ENCODE peak calls at places on chromosomes 5 and 9, in six cellular contexts. E is endothelial cell of umbilical vein, I is A549, O is K562, Y is HepG2, R is GM12878. G is an unnamed sample.

GRCh38 chr9:9177081-9177480 is 1377.5 kb upstream of the DMAC1 start:
- DNase-seq in E (no peak), I (no peak), O (no peak), Y (no peak), R (no peak), G (no peak)

GRCh38 chr5:14669415-14669814 is 4.9 kb downstream of the OTULIN start:
- DNase-seq in E (no peak), I (no peak), O (no peak), Y (no peak), R (no peak), G (no peak)

GRCh38 chr5:103345461-103345860 is 86.9 kb downstream of the MACIR start:
- DNase-seq in E (no peak), I (no peak), O (no peak), Y (no peak), R (peak), G (no peak)

GRCh38 chr9:130287736-130288135 is 22.2 kb downstream of the HMCN2 start:
- DNase-seq in E (no peak), I (no peak), O (no peak), Y (no peak), R (no peak), G (no peak)

GRCh38 chr5:41071975-41072374 is 833 bp upstream of the MROH2B start:
- DNase-seq in E (no peak), I (no peak), O (no peak), Y (no peak), R (no peak), G (no peak)

GRCh38 chr9:35842795-35843194 is 13.8 kb downstream of the TMEM8B start:
- DNase-seq in E (no peak), I (no peak), O (no peak), Y (no peak), R (peak), G (no peak)

GRCh38 chr5:145824040-145824439 is 11.1 kb downstream of the PRELID2 start:
- DNase-seq in E (no peak), I (no peak), O (no peak), Y (no peak), R (no peak), G (no peak)

GRCh38 chr5:963673-964531 is 44.7 kb upstream of the NKD2 start:
- DNase-seq in E (no peak), I (no peak), O (peak), Y (no peak), R (no peak), G (peak)

GRCh38 chr5:115586525-115587146 is 15.6 kb downstream of the TICAM2 start:
- DNase-seq in E (peak), I (peak), O (peak), Y (peak), R (no peak), G (peak)

GRCh38 chr9:82882133-82882532 is 180.8 kb downstream of the RASEF start:
- DNase-seq in E (peak), I (no peak), O (no peak), Y (no peak), R (no peak), G (no peak)

GRCh38 chr5:74116266-74116665 is 490.3 kb downstream of the ARHGEF28 start:
- DNase-seq in E (no peak), I (no peak), O (no peak), Y (no peak), R (no peak), G (no peak)

GRCh38 chr9:128022886-128023285 is 42.1 kb upstream of the EEIG1 start:
- DNase-seq in E (peak), I (no peak), O (no peak), Y (no peak), R (no peak), G (no peak)

GRCh38 chr5:151164687-151165392 is 7.3 kb upstream of the ANXA6 start:
- DNase-seq in E (peak), I (peak), O (peak), Y (peak), R (peak), G (peak)

GRCh38 chr9:69573666-69574456 is 98.3 kb downstream of the APBA1 start:
- DNase-seq in E (peak), I (no peak), O (no peak), Y (no peak), R (no peak), G (no peak)

GRCh38 chr9:27393054-27393846 is 96.3 kb upstream of the EQTN start:
- DNase-seq in E (no peak), I (no peak), O (no peak), Y (no peak), R (no peak), G (no peak)

GRCh38 chr5:63127054-63127453 is 548.4 kb downstream of the LRRC70 start:
- DNase-seq in E (no peak), I (no peak), O (no peak), Y (no peak), R (no peak), G (no peak)

GRCh38 chr5:79301046-79301712 is 65.2 kb downstream of the JMY start:
- DNase-seq in E (no peak), I (no peak), O (no peak), Y (peak), R (no peak), G (no peak)

GRCh38 chr5:98635631-98636030 is 137.8 kb upstream of the RGMB start:
- DNase-seq in E (peak), I (no peak), O (no peak), Y (no peak), R (no peak), G (no peak)

DNA sequence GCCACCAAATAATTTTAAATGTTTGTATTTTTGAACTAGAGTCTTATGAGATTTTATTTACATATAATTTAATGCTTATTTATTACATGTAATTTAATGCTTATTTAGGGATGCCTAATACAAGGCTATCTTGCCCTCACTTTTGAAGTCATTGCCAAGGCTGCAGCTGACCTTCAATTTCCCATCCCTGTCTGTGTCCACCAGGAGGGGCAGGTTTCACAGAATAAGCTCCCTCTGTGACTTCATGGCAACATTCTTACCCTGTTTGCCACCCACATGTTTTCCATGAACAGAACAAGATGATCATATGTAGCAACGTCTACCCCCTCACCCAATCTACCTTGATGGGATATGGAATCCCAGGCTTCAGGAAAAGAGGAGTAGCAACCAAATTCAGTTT is 27.0 kb downstream of the C5 start:
- DNase-seq in E (no peak), I (peak), O (no peak), Y (peak), R (no peak), G (peak)
- TF ChIP-seq CTCF in E (no peak), I (peak), O (peak), Y (peak), R (no peak), G (no peak)

DNA sequence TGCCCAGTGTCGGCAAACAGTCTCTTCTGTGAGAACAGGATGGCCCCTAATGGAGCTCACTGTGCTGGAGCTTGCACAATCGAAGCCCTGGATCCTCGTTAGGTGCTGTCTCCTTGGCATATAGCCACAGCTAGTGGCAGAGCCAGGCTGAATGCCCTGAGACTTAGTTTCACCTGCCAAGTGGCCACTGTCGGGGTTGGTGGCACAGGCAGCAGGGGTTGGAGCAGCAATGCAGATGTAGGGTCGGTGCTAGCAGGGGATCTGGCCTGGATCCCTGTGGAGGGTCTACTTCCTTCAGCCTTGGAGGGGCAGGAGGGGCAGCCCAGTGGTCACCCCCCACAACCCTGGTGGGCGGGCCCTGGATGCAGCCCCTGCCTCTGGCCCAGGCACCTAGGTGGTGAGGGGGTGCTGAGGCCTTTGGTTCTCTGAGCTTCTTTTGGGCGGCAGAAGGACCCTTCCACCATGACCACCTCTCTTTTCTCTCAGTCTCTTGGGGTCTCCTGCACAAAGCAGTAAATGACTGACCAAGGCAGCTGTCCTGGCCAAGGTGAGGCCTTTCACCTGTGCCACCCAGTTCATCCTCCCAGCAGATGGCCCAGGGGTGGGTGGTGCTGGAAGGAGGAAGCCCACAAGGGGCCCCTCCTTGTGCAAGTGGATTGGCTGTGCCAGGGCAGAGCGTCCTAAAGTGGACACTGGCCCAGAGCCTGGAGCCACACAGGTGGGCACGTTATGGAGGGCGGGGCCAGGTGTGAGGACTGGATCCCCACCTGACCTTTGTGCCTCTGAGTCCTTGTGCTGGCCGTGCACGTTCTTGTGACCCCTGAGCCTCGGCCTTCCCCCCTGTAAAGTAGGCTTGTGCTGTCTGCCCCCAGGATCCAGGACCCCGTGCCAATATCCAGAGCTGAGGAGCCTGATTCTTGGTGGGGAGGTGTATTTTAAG is 44.8 kb downstream of the PHF2 start:
- DNase-seq in E (no peak), I (no peak), O (no peak), Y (no peak), R (no peak), G (no peak)
- TF ChIP-seq MYC in E (no peak), I (no peak), O (no peak), Y (no peak), R (no peak), G (no peak)

DNA sequence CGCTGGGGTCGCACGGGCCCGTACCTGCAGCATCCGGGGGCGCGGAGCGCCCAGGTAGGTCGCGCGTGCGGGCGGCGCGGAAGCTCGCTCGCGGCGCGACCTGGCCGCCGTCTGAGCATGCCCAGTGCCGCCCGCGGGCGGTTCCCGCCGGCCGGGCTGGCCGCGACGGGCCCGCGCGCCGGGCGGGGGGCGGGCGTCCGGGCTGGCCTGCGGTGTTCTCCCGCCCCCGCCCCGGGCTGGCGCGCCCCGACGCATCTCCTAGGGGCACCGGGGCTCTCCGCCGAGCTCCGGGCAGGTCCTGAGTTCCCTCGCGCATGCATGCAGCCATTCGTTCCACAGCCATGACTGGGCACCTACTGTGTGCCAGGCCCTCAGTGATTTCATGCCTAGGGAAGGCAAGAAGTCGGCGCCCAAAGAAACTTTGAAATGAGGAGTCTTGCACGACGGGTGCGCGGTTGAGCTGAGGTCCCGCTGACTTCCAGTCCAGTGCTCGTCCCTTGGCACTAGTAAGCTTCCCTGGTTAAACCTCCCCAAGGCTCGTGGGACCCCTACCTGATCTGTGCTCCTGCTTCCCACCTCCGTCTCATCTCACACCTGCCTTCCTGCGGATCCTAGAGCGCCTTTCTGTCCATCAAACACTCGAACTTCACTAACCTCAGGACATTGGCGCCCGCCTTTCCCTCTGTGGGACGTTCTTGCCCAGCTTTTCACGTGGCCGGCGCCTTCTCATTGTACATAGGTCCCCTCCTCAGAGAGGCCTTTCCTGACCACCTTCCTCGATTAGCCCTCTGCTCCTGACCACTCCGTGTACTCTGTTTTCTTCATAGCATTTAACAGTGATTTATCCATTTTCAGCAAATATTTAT is at the start of gene PTPN3:
- DNase-seq in E (no peak), I (peak), O (no peak), Y (no peak), R (no peak), G (no peak)
- TF ChIP-seq POLR2A in E (no peak), I (peak), O (no peak), Y (no peak), R (no peak), G (no peak)

DNA sequence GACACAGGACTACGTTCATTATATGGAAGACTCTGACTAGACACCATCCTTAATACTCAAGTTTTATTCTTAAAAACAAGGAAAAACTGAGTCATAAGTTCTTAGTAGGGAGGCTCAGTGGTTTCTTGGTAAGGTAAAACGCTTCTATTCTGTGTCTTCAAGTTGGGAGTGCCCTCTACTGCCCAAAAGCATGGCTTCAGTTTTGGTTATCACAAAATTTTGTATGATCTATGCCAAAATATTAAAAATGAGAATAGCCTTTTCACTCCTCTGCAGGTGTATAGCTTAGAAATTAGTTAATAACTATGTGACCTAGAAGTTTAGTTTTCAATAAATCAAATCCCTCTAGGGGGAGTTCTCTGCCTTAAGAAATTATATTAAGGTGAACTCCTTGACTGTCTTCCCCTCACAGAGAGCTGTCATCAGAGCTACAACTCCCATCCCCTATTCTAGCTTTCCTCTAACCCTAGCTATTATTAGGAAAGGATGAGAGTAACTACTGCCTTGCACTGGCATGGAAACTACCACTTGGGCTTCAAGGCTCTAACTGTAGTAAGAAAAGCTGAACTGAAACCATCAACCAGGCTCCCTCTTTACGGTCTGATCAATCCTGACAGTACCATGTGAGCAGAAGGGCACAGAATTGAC is 189.7 kb downstream of the GNAQ start:
- DNase-seq in E (peak), I (no peak), O (no peak), Y (no peak), R (peak), G (peak)
- TF ChIP-seq CTCF in E (peak), I (peak), O (no peak), Y (peak), R (peak), G (peak)

GRCh38 chr5:7519564-7519963 is 123.6 kb downstream of the ADCY2 start:
- DNase-seq in E (no peak), I (no peak), O (no peak), Y (no peak), R (no peak), G (no peak)

GRCh38 chr5:7517006-7517405 is 121.1 kb downstream of the ADCY2 start:
- DNase-seq in E (no peak), I (no peak), O (no peak), Y (no peak), R (no peak), G (no peak)

GRCh38 chr5:7518947-7519560 is 123.1 kb downstream of the ADCY2 start:
- DNase-seq in E (no peak), I (no peak), O (no peak), Y (no peak), R (no peak), G (no peak)
- TF ChIP-seq MYC in E (no peak), I (no peak), O (no peak), Y (no peak), R (no peak), G (no peak)

DNA sequence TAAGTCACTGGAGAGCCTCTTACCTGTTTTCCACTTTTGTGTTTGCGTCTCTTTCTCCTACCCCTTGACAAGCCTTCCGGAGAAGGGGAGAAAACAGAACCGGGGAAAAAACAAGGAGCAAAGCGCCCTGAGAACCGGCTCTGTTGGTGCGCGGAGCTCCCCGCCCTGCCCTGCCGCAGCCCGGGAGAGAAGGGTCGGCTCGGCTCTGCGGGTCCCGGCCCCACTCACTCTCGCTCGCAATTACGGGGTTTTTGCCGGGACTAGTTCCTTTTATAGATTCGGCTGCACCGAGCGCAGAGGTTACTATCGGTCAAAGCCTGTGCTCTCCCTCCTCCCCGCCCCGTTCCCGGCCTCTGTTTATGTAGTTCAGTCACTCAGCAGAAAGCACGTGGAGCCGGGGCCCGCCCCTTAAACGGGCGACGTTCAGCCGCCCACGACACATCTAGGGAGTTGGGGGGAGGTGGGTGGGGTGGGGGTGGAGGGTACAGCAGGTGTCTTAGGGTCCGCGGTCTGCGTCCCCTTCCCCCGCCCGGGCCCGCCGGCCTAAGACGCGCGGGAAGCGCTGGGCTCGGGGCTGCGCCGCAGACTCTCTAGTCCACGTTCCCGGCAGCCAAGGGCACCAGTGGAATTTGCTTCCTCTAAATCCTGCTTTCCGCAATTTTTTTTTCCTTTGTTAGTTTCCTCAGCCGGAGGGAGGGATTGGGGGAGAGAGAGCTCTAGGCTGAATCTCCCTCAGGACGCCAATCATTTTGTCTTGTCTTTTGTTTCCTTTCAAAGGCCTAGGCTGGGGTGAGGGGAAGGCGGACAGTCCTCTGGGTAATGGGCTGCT is at the start of gene ABCA1:
- DNase-seq in E (peak), I (peak), O (peak), Y (peak), R (no peak), G (peak)
- TF ChIP-seq POLR2A in E (no peak), I (peak), O (no peak), Y (peak), R (no peak), G (peak)

GRCh38 chr5:34031966-34032365 is 11.0 kb downstream of the C1QTNF3 start:
- DNase-seq in E (no peak), I (no peak), O (no peak), Y (no peak), R (no peak), G (no peak)

GRCh38 chr5:34026089-34026761 is 16.8 kb downstream of the C1QTNF3 start:
- DNase-seq in E (no peak), I (no peak), O (no peak), Y (no peak), R (no peak), G (no peak)

GRCh38 chr5:34031117-34031516 is 11.9 kb downstream of the C1QTNF3 start:
- DNase-seq in E (no peak), I (no peak), O (no peak), Y (no peak), R (no peak), G (no peak)

GRCh38 chr5:34028349-34028748 is 14.7 kb downstream of the C1QTNF3 start:
- DNase-seq in E (no peak), I (no peak), O (no peak), Y (no peak), R (no peak), G (no peak)

GRCh38 chr5:34030058-34030457 is 13.0 kb downstream of the C1QTNF3 start:
- DNase-seq in E (no peak), I (no peak), O (no peak), Y (no peak), R (no peak), G (no peak)
- TF ChIP-seq CTCF in E (no peak), I (no peak), O (no peak), Y (no peak), R (no peak), G (no peak)

GRCh38 chr9:77712533-77713130 is 64.5 kb upstream of the GNA14 start:
- DNase-seq in E (peak), I (no peak), O (no peak), Y (peak), R (no peak), G (no peak)
- TF ChIP-seq MYC in E (no peak), I (no peak), O (no peak), Y (no peak), R (no peak), G (no peak)

DNA sequence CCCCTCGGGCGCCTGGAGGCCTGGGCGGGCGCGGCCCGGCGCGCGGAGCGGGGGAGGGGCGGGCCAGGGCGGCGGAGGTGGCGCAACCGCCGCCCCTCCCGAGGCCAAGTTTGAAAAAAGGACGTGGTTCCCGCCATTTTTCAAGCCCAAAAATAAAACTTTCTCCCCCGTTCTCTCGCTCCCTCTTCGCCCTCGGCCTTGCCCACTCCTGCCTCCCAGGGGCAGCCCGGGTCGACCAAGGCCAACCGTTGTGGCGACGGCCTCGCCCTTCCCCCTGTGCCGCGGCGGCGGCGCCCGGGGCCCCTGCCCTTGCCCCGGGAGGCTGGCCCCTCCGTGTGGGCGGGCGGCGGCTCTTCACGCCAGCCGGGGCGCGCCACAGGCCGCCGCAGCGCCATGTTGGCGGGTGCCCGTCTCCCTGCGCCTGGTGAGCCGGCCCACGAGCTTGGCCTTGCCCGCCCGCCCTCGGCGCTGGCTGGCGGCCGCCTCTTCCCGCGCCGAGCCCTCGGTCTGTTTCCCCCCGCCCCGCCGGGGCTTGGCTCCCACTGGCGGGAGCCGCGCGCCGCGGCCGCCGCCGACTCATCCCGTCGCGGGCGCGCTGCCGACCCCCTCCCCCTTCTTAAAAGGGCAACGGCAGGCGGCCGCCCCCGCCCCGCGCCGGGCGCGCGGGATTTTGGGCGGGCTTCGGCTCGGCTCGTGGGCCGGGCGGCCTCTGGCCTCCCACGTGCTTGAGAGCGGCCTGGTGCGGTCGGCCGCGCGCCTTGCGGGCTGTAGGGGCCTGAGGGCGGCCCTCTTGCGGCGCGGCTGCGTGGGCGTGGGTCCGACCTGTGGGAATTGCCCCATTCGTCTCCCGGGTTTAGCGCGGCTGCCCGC is 1.3 kb downstream of the ANP32B start:
- DNase-seq in E (peak), I (peak), O (peak), Y (peak), R (peak), G (peak)
- TF ChIP-seq POLR2A in E (peak), I (peak), O (no peak), Y (peak), R (peak), G (no peak)

G was measured in NB4.